ENCODE peak calls at places on chromosomes 13 and 19, in nine cellular contexts. H, K, O, Z, W, I, M, U and B are unnamed samples.

GRCh38 chr13:28326081-28326480 is 168.8 kb downstream of the FLT1 start:
- DNase-seq in H (no peak), K (no peak), O (no peak), Z (no peak), W (no peak), I (no peak), M (no peak), U (no peak), B (no peak)

GRCh38 chr19:39502640-39503417 is 4.1 kb downstream of the DLL3 start:
- DNase-seq in H (no peak), K (peak; percentile 73), O (peak; percentile 53), Z (peak; percentile 25), W (peak; percentile 82), I (peak; percentile 96), M (no peak), U (peak; percentile 62), B (peak; percentile 71)

GRCh38 chr13:112141643-112142400 is 74.9 kb downstream of the SOX1 start:
- DNase-seq in H (no peak), K (no peak), O (no peak), Z (no peak), W (no peak), I (no peak), M (no peak), U (no peak), B (no peak)

GRCh38 chr13:99320693-99321481 is 13.7 kb upstream of the GPR183 start:
- DNase-seq in H (no peak), K (peak; percentile 93), O (no peak), Z (peak; percentile 65), W (no peak), I (no peak), M (no peak), U (peak; percentile 94), B (peak; percentile 28)

GRCh38 chr13:75790198-75790970 is 154.3 kb downstream of the LMO7 start:
- DNase-seq in H (no peak), K (no peak), O (no peak), Z (no peak), W (no peak), I (no peak), M (no peak), U (no peak), B (no peak)

GRCh38 chr13:26759907-26760834 is at the start of gene GPR12:
- DNase-seq in H (peak; percentile 32), K (peak; percentile 15), O (peak; percentile 16), Z (no peak), W (no peak), I (no peak), M (no peak), U (no peak), B (no peak)

GRCh38 chr19:33890569-33890968 is 93.9 kb downstream of the KCTD15 start:
- DNase-seq in H (no peak), K (no peak), O (no peak), Z (no peak), W (no peak), I (no peak), M (no peak), U (no peak), B (no peak)

GRCh38 chr13:20192470-20193141 is at the start of gene GJB2:
- DNase-seq in H (no peak), K (no peak), O (no peak), Z (no peak), W (peak; percentile 31), I (no peak), M (no peak), U (peak; percentile 27), B (no peak)

GRCh38 chr13:75219479-75220237 is 262.3 kb downstream of the TBC1D4 start:
- DNase-seq in H (peak; percentile 86), K (peak; percentile 85), O (peak; percentile 80), Z (peak; percentile 45), W (peak; percentile 84), I (peak; percentile 65), M (peak; percentile 79), U (peak; percentile 76), B (peak; percentile 61)

GRCh38 chr19:15390814-15391213 is 11.2 kb upstream of the AKAP8 start:
- DNase-seq in H (no peak), K (no peak), O (no peak), Z (no peak), W (no peak), I (no peak), M (no peak), U (no peak), B (no peak)

GRCh38 chr19:54850930-54851329 is 687 bp downstream of the KIR3DL2 start:
- DNase-seq in H (no peak), K (no peak), O (no peak), Z (no peak), W (no peak), I (no peak), M (no peak), U (no peak), B (no peak)

GRCh38 chr19:30063184-30064020 is 121.4 kb downstream of the URI1 start:
- DNase-seq in H (no peak), K (no peak), O (no peak), Z (no peak), W (no peak), I (no peak), M (no peak), U (no peak), B (no peak)

GRCh38 chr13:46171223-46171622 is 10.8 kb downstream of the LCP1 start:
- DNase-seq in H (no peak), K (no peak), O (no peak), Z (no peak), W (no peak), I (no peak), M (no peak), U (no peak), B (no peak)

GRCh38 chr13:28545583-28546333 is 50.8 kb upstream of the FLT1 start:
- DNase-seq in H (no peak), K (no peak), O (no peak), Z (no peak), W (no peak), I (no peak), M (no peak), U (no peak), B (no peak)

GRCh38 chr19:18896421-18896841 is 473 bp upstream of the CERS1 start:
- DNase-seq in H (peak; percentile 67), K (no peak), O (no peak), Z (no peak), W (no peak), I (peak; percentile 68), M (no peak), U (no peak), B (no peak)

GRCh38 chr19:50432658-50433057 is at the start of gene MYBPC2:
- DNase-seq in H (no peak), K (peak; percentile 69), O (no peak), Z (no peak), W (no peak), I (no peak), M (no peak), U (no peak), B (no peak)

GRCh38 chr19:4640247-4641000 is 1.1 kb downstream of the TNFAIP8L1 start:
- DNase-seq in H (no peak), K (no peak), O (no peak), Z (no peak), W (no peak), I (no peak), M (no peak), U (no peak), B (no peak)

GRCh38 chr13:20353973-20354372 is 121.9 kb upstream of the GJB6 start:
- DNase-seq in H (no peak), K (peak; percentile 76), O (no peak), Z (no peak), W (no peak), I (no peak), M (no peak), U (peak; percentile 71), B (peak; percentile 49)

GRCh38 chr13:23751195-23751594 is 138.0 kb downstream of the MIPEP start:
- DNase-seq in H (no peak), K (peak; percentile 28), O (no peak), Z (peak; percentile 19), W (peak; percentile 9), I (no peak), M (no peak), U (peak; percentile 82), B (no peak)

GRCh38 chr13:112643759-112644459 is 45.9 kb upstream of the ATP11A start:
- DNase-seq in H (no peak), K (no peak), O (no peak), Z (no peak), W (no peak), I (no peak), M (no peak), U (no peak), B (no peak)

GRCh38 chr19:5103061-5103701 is 134.3 kb downstream of the KDM4B start:
- DNase-seq in H (no peak), K (no peak), O (no peak), Z (no peak), W (no peak), I (no peak), M (peak; percentile 45), U (no peak), B (no peak)

GRCh38 chr19:7868671-7869452 is 5.3 kb downstream of the PRR36 start:
- DNase-seq in H (no peak), K (peak; percentile 62), O (peak; percentile 64), Z (peak; percentile 62), W (peak; percentile 89), I (peak; percentile 97), M (peak; percentile 33), U (peak; percentile 89), B (peak; percentile 85)

GRCh38 chr13:86914757-86915156 is 756.4 kb upstream of the SLITRK5 start:
- DNase-seq in H (no peak), K (no peak), O (no peak), Z (no peak), W (no peak), I (no peak), M (no peak), U (no peak), B (no peak)

GRCh38 chr19:7923295-7924191 is 2.4 kb downstream of the CTXN1 start:
- DNase-seq in H (peak; percentile 67), K (no peak), O (no peak), Z (no peak), W (no peak), I (no peak), M (no peak), U (no peak), B (no peak)

GRCh38 chr19:45492627-45493470 is 4.0 kb downstream of the RTN2 start:
- DNase-seq in H (peak; percentile 72), K (peak; percentile 82), O (no peak), Z (no peak), W (no peak), I (no peak), M (peak; percentile 59), U (peak; percentile 71), B (no peak)

GRCh38 chr13:66305960-66306617 is 924.0 kb downstream of the PCDH9 start:
- DNase-seq in H (no peak), K (no peak), O (no peak), Z (no peak), W (no peak), I (no peak), M (no peak), U (no peak), B (no peak)

GRCh38 chr13:76856141-76856571 is 30.0 kb downstream of the KCTD12 start:
- DNase-seq in H (no peak), K (peak; percentile 91), O (no peak), Z (peak; percentile 57), W (no peak), I (no peak), M (no peak), U (peak; percentile 60), B (peak; percentile 46)

GRCh38 chr19:17475541-17476115 is 5.3 kb downstream of the SLC27A1 start:
- DNase-seq in H (peak; percentile 92), K (peak; percentile 81), O (no peak), Z (peak; percentile 79), W (no peak), I (no peak), M (peak; percentile 39), U (peak; percentile 26), B (no peak)

GRCh38 chr13:34750078-34750703 is 191.9 kb upstream of the NBEA start:
- DNase-seq in H (peak; percentile 71), K (peak; percentile 4), O (no peak), Z (no peak), W (no peak), I (no peak), M (no peak), U (no peak), B (no peak)

GRCh38 chr19:2488942-2489731 is 13.2 kb downstream of the GADD45B start:
- DNase-seq in H (no peak), K (peak; percentile 47), O (peak; percentile 32), Z (no peak), W (no peak), I (peak; percentile 79), M (no peak), U (peak; percentile 50), B (no peak)

GRCh38 chr13:87674143-87674772 is 3.1 kb downstream of the SLITRK5 start:
- DNase-seq in H (no peak), K (no peak), O (no peak), Z (no peak), W (no peak), I (no peak), M (no peak), U (no peak), B (no peak)